ENCODE peak calls at places on chromosomes 4 and X, in ten cellular contexts. One of them, this sample, is unnamed.

GRCh38 chrX:2391869-2392606 is 108.7 kb downstream of the DHRSX start:
- DNase-seq in heart right ventricle: no peak
- DNase-seq in GM12864: no peak
- DNase-seq in gastrocnemius medialis: no peak
- DNase-seq in left lung: no peak
- DNase-seq in foreskin fibroblast: peak
- DNase-seq in neuronal stem cell: no peak
- DNase-seq in ascending aorta: no peak
- DNase-seq in CD8-positive, alpha-beta memory T cell: no peak
- DNase-seq in right lobe of liver: no peak
- DNase-seq in this sample: no peak

GRCh38 chr4:37999000-37999745 is 39.0 kb downstream of the PTTG2 start:
- DNase-seq in heart right ventricle: no peak
- DNase-seq in GM12864: no peak
- DNase-seq in gastrocnemius medialis: no peak
- DNase-seq in left lung: no peak
- DNase-seq in foreskin fibroblast: no peak
- DNase-seq in neuronal stem cell: no peak
- DNase-seq in ascending aorta: no peak
- DNase-seq in CD8-positive, alpha-beta memory T cell: no peak
- DNase-seq in right lobe of liver: peak
- DNase-seq in this sample: no peak

GRCh38 chr4:78644744-78645330 is 93.3 kb downstream of the ANXA3 start:
- DNase-seq in heart right ventricle: peak
- DNase-seq in GM12864: no peak
- DNase-seq in gastrocnemius medialis: no peak
- DNase-seq in left lung: no peak
- DNase-seq in foreskin fibroblast: peak
- DNase-seq in neuronal stem cell: no peak
- DNase-seq in ascending aorta: peak
- DNase-seq in CD8-positive, alpha-beta memory T cell: peak
- DNase-seq in right lobe of liver: no peak
- DNase-seq in this sample: no peak

GRCh38 chrX:9862525-9862924 is 76.3 kb downstream of the SHROOM2 start:
- DNase-seq in heart right ventricle: no peak
- DNase-seq in GM12864: no peak
- DNase-seq in gastrocnemius medialis: no peak
- DNase-seq in left lung: no peak
- DNase-seq in foreskin fibroblast: no peak
- DNase-seq in neuronal stem cell: no peak
- DNase-seq in ascending aorta: no peak
- DNase-seq in CD8-positive, alpha-beta memory T cell: no peak
- DNase-seq in right lobe of liver: no peak
- DNase-seq in this sample: no peak

GRCh38 chr4:99395595-99396364 is 39.4 kb downstream of the ADH7 start:
- DNase-seq in heart right ventricle: no peak
- DNase-seq in GM12864: no peak
- DNase-seq in gastrocnemius medialis: no peak
- DNase-seq in left lung: no peak
- DNase-seq in foreskin fibroblast: no peak
- DNase-seq in neuronal stem cell: no peak
- DNase-seq in ascending aorta: no peak
- DNase-seq in CD8-positive, alpha-beta memory T cell: no peak
- DNase-seq in right lobe of liver: no peak
- DNase-seq in this sample: no peak

GRCh38 chr4:169311643-169312365 is 41.0 kb upstream of the SH3RF1 start:
- DNase-seq in heart right ventricle: no peak
- DNase-seq in GM12864: no peak
- DNase-seq in gastrocnemius medialis: no peak
- DNase-seq in left lung: no peak
- DNase-seq in foreskin fibroblast: no peak
- DNase-seq in neuronal stem cell: peak
- DNase-seq in ascending aorta: no peak
- DNase-seq in CD8-positive, alpha-beta memory T cell: no peak
- DNase-seq in right lobe of liver: no peak
- DNase-seq in this sample: no peak

GRCh38 chr4:110748071-110748470 is 125.2 kb upstream of the PITX2 start:
- DNase-seq in heart right ventricle: no peak
- DNase-seq in GM12864: no peak
- DNase-seq in gastrocnemius medialis: no peak
- DNase-seq in left lung: no peak
- DNase-seq in foreskin fibroblast: no peak
- DNase-seq in neuronal stem cell: no peak
- DNase-seq in ascending aorta: no peak
- DNase-seq in CD8-positive, alpha-beta memory T cell: no peak
- DNase-seq in right lobe of liver: no peak
- DNase-seq in this sample: no peak

GRCh38 chr4:40931825-40932224 is 182.1 kb downstream of the NSUN7 start:
- DNase-seq in heart right ventricle: no peak
- DNase-seq in GM12864: no peak
- DNase-seq in gastrocnemius medialis: no peak
- DNase-seq in left lung: no peak
- DNase-seq in foreskin fibroblast: no peak
- DNase-seq in neuronal stem cell: no peak
- DNase-seq in ascending aorta: peak
- DNase-seq in CD8-positive, alpha-beta memory T cell: no peak
- DNase-seq in right lobe of liver: no peak
- DNase-seq in this sample: no peak

GRCh38 chr4:5996641-5997040 is 21.6 kb downstream of the C4orf50 start:
- DNase-seq in heart right ventricle: no peak
- DNase-seq in GM12864: no peak
- DNase-seq in gastrocnemius medialis: no peak
- DNase-seq in left lung: no peak
- DNase-seq in foreskin fibroblast: no peak
- DNase-seq in neuronal stem cell: no peak
- DNase-seq in ascending aorta: no peak
- DNase-seq in CD8-positive, alpha-beta memory T cell: no peak
- DNase-seq in right lobe of liver: no peak
- DNase-seq in this sample: no peak

GRCh38 chrX:65726708-65727107 is 59.3 kb downstream of the MSN start:
- DNase-seq in heart right ventricle: no peak
- DNase-seq in GM12864: no peak
- DNase-seq in gastrocnemius medialis: no peak
- DNase-seq in left lung: no peak
- DNase-seq in foreskin fibroblast: no peak
- DNase-seq in neuronal stem cell: no peak
- DNase-seq in ascending aorta: no peak
- DNase-seq in CD8-positive, alpha-beta memory T cell: no peak
- DNase-seq in right lobe of liver: no peak
- DNase-seq in this sample: no peak

GRCh38 chr4:6332042-6332668 is 62.5 kb downstream of the WFS1 start:
- DNase-seq in heart right ventricle: no peak
- DNase-seq in GM12864: no peak
- DNase-seq in gastrocnemius medialis: no peak
- DNase-seq in left lung: no peak
- DNase-seq in foreskin fibroblast: no peak
- DNase-seq in neuronal stem cell: peak
- DNase-seq in ascending aorta: no peak
- DNase-seq in CD8-positive, alpha-beta memory T cell: peak
- DNase-seq in right lobe of liver: no peak
- DNase-seq in this sample: no peak

DNA sequence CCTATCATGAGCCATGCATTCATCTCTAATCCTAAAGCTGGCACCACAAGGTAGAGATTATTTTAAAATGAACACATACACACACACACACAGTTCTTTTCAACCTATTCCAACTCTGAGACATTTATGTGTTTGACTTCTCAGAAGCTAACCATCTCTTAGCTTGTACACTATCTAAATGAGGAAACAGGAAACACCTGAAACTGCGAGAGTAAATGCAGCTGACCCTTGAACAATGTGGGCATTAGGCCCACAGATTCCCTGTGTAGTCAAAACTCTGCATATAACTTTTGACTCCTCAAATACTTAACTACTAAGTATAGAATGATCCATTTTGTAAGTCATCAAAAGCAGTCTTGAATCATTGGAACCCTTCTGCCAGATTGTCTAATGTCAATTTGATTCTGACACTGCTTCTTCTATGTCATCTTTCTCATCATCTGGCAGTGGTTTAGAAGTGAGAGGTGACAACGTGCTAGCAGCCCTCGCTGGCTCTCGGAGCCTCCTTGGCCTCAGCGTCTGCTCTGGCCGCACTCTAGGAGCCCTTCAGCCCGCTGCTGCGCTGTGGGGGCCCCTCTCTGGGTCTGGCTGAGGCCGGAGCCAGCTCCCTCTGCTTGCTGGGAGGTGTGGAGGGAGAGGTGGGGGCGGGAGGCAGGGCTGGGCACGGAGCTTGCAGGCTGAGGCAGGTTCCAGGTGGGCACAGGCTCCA is 21.4 kb upstream of the IL15 start:
- DNase-seq in heart right ventricle: no peak
- DNase-seq in GM12864: no peak
- DNase-seq in gastrocnemius medialis: no peak
- DNase-seq in left lung: peak
- DNase-seq in foreskin fibroblast: no peak
- DNase-seq in neuronal stem cell: no peak
- DNase-seq in ascending aorta: no peak
- DNase-seq in CD8-positive, alpha-beta memory T cell: no peak
- DNase-seq in right lobe of liver: peak
- DNase-seq in this sample: no peak
- H3K4me3 ChIP-seq in heart right ventricle: no peak
- H3K4me3 ChIP-seq in GM12864: no peak
- H3K4me3 ChIP-seq in gastrocnemius medialis: no peak
- H3K4me3 ChIP-seq in left lung: no peak
- H3K4me3 ChIP-seq in foreskin fibroblast: no peak
- H3K4me3 ChIP-seq in neuronal stem cell: no peak
- H3K4me3 ChIP-seq in ascending aorta: no peak
- H3K4me3 ChIP-seq in CD8-positive, alpha-beta memory T cell: no peak
- H3K4me3 ChIP-seq in right lobe of liver: no peak
- H3K4me3 ChIP-seq in this sample: no peak

GRCh38 chrX:37786666-37787337 is 6.9 kb downstream of the CYBB start:
- DNase-seq in heart right ventricle: no peak
- DNase-seq in GM12864: no peak
- DNase-seq in gastrocnemius medialis: no peak
- DNase-seq in left lung: no peak
- DNase-seq in foreskin fibroblast: no peak
- DNase-seq in neuronal stem cell: no peak
- DNase-seq in ascending aorta: no peak
- DNase-seq in CD8-positive, alpha-beta memory T cell: no peak
- DNase-seq in right lobe of liver: no peak
- DNase-seq in this sample: no peak

GRCh38 chrX:37783284-37783683 is 3.4 kb downstream of the CYBB start:
- DNase-seq in heart right ventricle: peak
- DNase-seq in GM12864: no peak
- DNase-seq in gastrocnemius medialis: no peak
- DNase-seq in left lung: peak
- DNase-seq in foreskin fibroblast: no peak
- DNase-seq in neuronal stem cell: no peak
- DNase-seq in ascending aorta: no peak
- DNase-seq in CD8-positive, alpha-beta memory T cell: no peak
- DNase-seq in right lobe of liver: no peak
- DNase-seq in this sample: no peak

GRCh38 chrX:37785569-37785968 is 5.7 kb downstream of the CYBB start:
- DNase-seq in heart right ventricle: no peak
- DNase-seq in GM12864: no peak
- DNase-seq in gastrocnemius medialis: no peak
- DNase-seq in left lung: no peak
- DNase-seq in foreskin fibroblast: no peak
- DNase-seq in neuronal stem cell: no peak
- DNase-seq in ascending aorta: no peak
- DNase-seq in CD8-positive, alpha-beta memory T cell: no peak
- DNase-seq in right lobe of liver: peak
- DNase-seq in this sample: no peak

GRCh38 chrX:37781808-37782207 is 1.9 kb downstream of the CYBB start:
- DNase-seq in heart right ventricle: no peak
- DNase-seq in GM12864: no peak
- DNase-seq in gastrocnemius medialis: no peak
- DNase-seq in left lung: no peak
- DNase-seq in foreskin fibroblast: no peak
- DNase-seq in neuronal stem cell: no peak
- DNase-seq in ascending aorta: no peak
- DNase-seq in CD8-positive, alpha-beta memory T cell: no peak
- DNase-seq in right lobe of liver: no peak
- DNase-seq in this sample: no peak

GRCh38 chrX:37787353-37787869 is 7.6 kb downstream of the CYBB start:
- DNase-seq in heart right ventricle: no peak
- DNase-seq in GM12864: no peak
- DNase-seq in gastrocnemius medialis: no peak
- DNase-seq in left lung: no peak
- DNase-seq in foreskin fibroblast: no peak
- DNase-seq in neuronal stem cell: no peak
- DNase-seq in ascending aorta: no peak
- DNase-seq in CD8-positive, alpha-beta memory T cell: no peak
- DNase-seq in right lobe of liver: no peak
- DNase-seq in this sample: no peak
- H3K4me3 ChIP-seq in heart right ventricle: no peak
- H3K4me3 ChIP-seq in GM12864: peak
- H3K4me3 ChIP-seq in gastrocnemius medialis: no peak
- H3K4me3 ChIP-seq in left lung: no peak
- H3K4me3 ChIP-seq in foreskin fibroblast: no peak
- H3K4me3 ChIP-seq in neuronal stem cell: no peak
- H3K4me3 ChIP-seq in ascending aorta: no peak
- H3K4me3 ChIP-seq in CD8-positive, alpha-beta memory T cell: no peak
- H3K4me3 ChIP-seq in right lobe of liver: no peak
- H3K4me3 ChIP-seq in this sample: no peak

DNA sequence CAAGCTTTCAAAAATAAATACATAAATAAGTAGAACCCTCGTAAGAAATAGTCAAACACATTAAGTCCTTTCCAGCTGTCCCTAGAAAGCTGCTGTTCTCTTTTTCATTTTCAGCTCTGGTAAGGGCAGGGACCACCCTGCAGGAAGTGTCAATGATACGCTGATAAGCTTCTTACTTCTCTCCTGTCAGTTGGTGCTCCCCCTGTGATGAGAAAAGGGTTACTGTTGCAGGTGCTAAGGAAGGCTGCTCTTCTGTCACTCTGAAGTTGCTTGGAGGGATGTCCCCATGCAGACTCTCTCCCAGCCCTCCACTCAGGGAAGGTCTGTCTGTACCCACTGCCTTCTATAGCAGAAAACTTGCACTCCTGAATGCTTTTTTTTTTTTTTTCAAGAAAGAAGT is 1.4 kb downstream of the CXCL3 start:
- DNase-seq in heart right ventricle: no peak
- DNase-seq in GM12864: no peak
- DNase-seq in gastrocnemius medialis: no peak
- DNase-seq in left lung: no peak
- DNase-seq in foreskin fibroblast: no peak
- DNase-seq in neuronal stem cell: no peak
- DNase-seq in ascending aorta: no peak
- DNase-seq in CD8-positive, alpha-beta memory T cell: no peak
- DNase-seq in right lobe of liver: no peak
- DNase-seq in this sample: no peak
- H3K4me3 ChIP-seq in heart right ventricle: peak
- H3K4me3 ChIP-seq in GM12864: no peak
- H3K4me3 ChIP-seq in gastrocnemius medialis: no peak
- H3K4me3 ChIP-seq in left lung: peak
- H3K4me3 ChIP-seq in foreskin fibroblast: no peak
- H3K4me3 ChIP-seq in neuronal stem cell: peak
- H3K4me3 ChIP-seq in ascending aorta: no peak
- H3K4me3 ChIP-seq in CD8-positive, alpha-beta memory T cell: no peak
- H3K4me3 ChIP-seq in right lobe of liver: no peak
- H3K4me3 ChIP-seq in this sample: no peak

DNA sequence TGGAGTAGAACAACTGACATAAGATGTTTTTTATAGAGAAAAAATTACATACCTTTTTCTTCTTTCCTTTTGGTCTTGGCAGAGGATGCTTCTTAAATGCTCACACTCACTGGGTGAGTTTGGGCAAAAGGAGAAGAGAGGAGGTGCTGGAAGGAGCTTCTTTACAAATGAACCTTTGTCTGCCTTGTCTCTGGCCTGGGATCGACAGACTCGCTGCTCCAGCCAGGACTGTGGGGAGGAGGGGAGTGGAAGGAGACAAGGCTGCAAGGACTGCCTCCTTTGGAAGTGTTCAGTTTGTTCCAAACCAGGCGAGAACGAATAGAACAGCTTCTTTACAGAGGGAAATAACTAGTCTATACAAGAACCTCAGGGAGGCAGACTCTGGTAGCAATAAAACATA is at the start of gene SCRG1:
- DNase-seq in heart right ventricle: no peak
- DNase-seq in GM12864: no peak
- DNase-seq in gastrocnemius medialis: no peak
- DNase-seq in left lung: no peak
- DNase-seq in foreskin fibroblast: no peak
- DNase-seq in neuronal stem cell: peak
- DNase-seq in ascending aorta: no peak
- DNase-seq in CD8-positive, alpha-beta memory T cell: no peak
- DNase-seq in right lobe of liver: no peak
- DNase-seq in this sample: no peak
- H3K4me3 ChIP-seq in heart right ventricle: no peak
- H3K4me3 ChIP-seq in GM12864: no peak
- H3K4me3 ChIP-seq in gastrocnemius medialis: no peak
- H3K4me3 ChIP-seq in left lung: no peak
- H3K4me3 ChIP-seq in foreskin fibroblast: no peak
- H3K4me3 ChIP-seq in neuronal stem cell: peak
- H3K4me3 ChIP-seq in ascending aorta: peak
- H3K4me3 ChIP-seq in CD8-positive, alpha-beta memory T cell: no peak
- H3K4me3 ChIP-seq in right lobe of liver: no peak
- H3K4me3 ChIP-seq in this sample: no peak

This sample was measured in vagina.